ENCODE peak calls at places on chromosomes 3 and 15, in ten cellular contexts. S, W, X, B, P, L, A, C, J and D are unnamed samples.

GRCh38 chr3:152657002-152657400 is 177.9 kb upstream of the P2RY1 start:
- DNase-seq in S (no peak), W (no peak), X (no peak), B (no peak), P (no peak), L (no peak), A (peak; percentile 62), C (no peak), J (no peak), D (no peak)

GRCh38 chr3:13308406-13308805 is 111.7 kb downstream of the NUP210 start:
- DNase-seq in S (peak; percentile 53), W (no peak), X (no peak), B (no peak), P (peak; percentile 31), L (no peak), A (peak; percentile 67), C (peak; percentile 65), J (peak; percentile 80), D (peak; percentile 37)

GRCh38 chr3:45917146-45917885 is 25.9 kb upstream of the CXCR6 start:
- DNase-seq in S (no peak), W (no peak), X (no peak), B (no peak), P (no peak), L (no peak), A (no peak), C (no peak), J (no peak), D (no peak)

GRCh38 chr3:175270199-175270837 is 411.2 kb downstream of the NAALADL2 start:
- DNase-seq in S (peak; percentile 62), W (no peak), X (no peak), B (no peak), P (peak; percentile 57), L (no peak), A (no peak), C (no peak), J (no peak), D (no peak)

GRCh38 chr15:74302821-74303359 is 64.6 kb downstream of the CYP11A1 start:
- DNase-seq in S (peak; percentile 55), W (no peak), X (peak; percentile 62), B (no peak), P (peak; percentile 44), L (no peak), A (peak; percentile 80), C (no peak), J (peak; percentile 49), D (no peak)

GRCh38 chr3:159189994-159190669 is 388.3 kb downstream of the MFSD1 start:
- DNase-seq in S (no peak), W (no peak), X (no peak), B (no peak), P (peak; percentile 26), L (no peak), A (no peak), C (no peak), J (no peak), D (no peak)

GRCh38 chr15:42253300-42253699 is 19.7 kb upstream of the GANC start:
- DNase-seq in S (no peak), W (no peak), X (no peak), B (no peak), P (no peak), L (no peak), A (no peak), C (no peak), J (no peak), D (no peak)

GRCh38 chr15:33022629-33023028 is 171.9 kb downstream of the FMN1 start:
- DNase-seq in S (no peak), W (peak; percentile 37), X (no peak), B (peak; percentile 83), P (peak; percentile 38), L (no peak), A (peak; percentile 33), C (no peak), J (no peak), D (no peak)

GRCh38 chr3:128491071-128491899 is 1.7 kb downstream of the GATA2 start:
- DNase-seq in S (no peak), W (no peak), X (peak; percentile 28), B (no peak), P (no peak), L (peak; percentile 65), A (peak; percentile 57), C (peak; percentile 60), J (no peak), D (no peak)

GRCh38 chr3:186937017-186937875 is 6.9 kb downstream of the ST6GAL1 start:
- DNase-seq in S (no peak), W (no peak), X (no peak), B (no peak), P (no peak), L (peak; percentile 31), A (no peak), C (no peak), J (no peak), D (no peak)
- H3K4me3 ChIP-seq in S (no peak overlapping the region), W (no peak overlapping the region), X (no peak overlapping the region), B (no peak overlapping the region), P (no peak overlapping the region), L (no peak overlapping the region), A (no peak overlapping the region), C (no peak overlapping the region), J (no peak overlapping the region), D (no peak overlapping the region)

GRCh38 chr3:15781637-15782402 is 16.0 kb downstream of the ANKRD28 start:
- DNase-seq in S (no peak), W (no peak), X (no peak), B (no peak), P (no peak), L (no peak), A (peak; percentile 21), C (no peak), J (no peak), D (no peak)
- H3K4me3 ChIP-seq in S (no peak overlapping the region), W (no peak overlapping the region), X (no peak overlapping the region), B (no peak overlapping the region), P (no peak overlapping the region), L (no peak overlapping the region), A (no peak overlapping the region), C (no peak overlapping the region), J (no peak overlapping the region), D (no peak overlapping the region)

GRCh38 chr15:69415381-69415780 is 1.2 kb downstream of the KIF23 start:
- DNase-seq in S (no peak), W (no peak), X (no peak), B (no peak), P (peak; percentile 50), L (no peak), A (no peak), C (no peak), J (no peak), D (no peak)
- H3K4me3 ChIP-seq in S (no peak overlapping the region), W (no peak overlapping the region), X (no peak overlapping the region), B (no peak overlapping the region), P (peak overlapping the region; percentile 75), L (peak overlapping the region; percentile 88), A (peak overlapping the region; percentile 75), C (no peak overlapping the region), J (peak overlapping the region; percentile 83), D (peak overlapping the region; percentile 76)

DNA sequence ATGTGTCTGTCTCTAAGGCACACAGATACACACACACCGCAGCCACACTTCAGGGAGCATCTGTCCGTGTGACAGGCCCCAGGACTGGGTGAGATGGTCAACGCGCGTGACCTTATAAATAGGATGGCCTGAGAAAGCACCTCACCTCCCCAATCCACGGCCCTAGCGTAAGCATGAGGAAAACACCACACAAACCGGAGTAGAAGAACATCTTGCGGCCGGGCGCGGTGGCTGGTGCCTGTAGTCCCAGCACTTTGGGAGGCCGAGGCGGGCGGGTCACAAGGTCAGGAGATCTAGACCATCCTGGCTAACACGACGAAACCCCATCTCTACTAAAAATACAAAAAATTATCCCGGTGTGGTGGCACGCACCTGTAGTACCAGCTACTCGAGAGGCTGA is 1.6 kb downstream of the NIPA1 start:
- DNase-seq in S (no peak), W (no peak), X (no peak), B (no peak), P (no peak), L (no peak), A (no peak), C (no peak), J (no peak), D (no peak)
- H3K4me3 ChIP-seq in S (no peak overlapping the region), W (no peak overlapping the region), X (no peak overlapping the region), B (no peak overlapping the region), P (no peak overlapping the region), L (no peak overlapping the region), A (peak overlapping the region; percentile 94), C (no peak overlapping the region), J (no peak overlapping the region), D (no peak overlapping the region)

GRCh38 chr15:99719096-99719541 is 14.1 kb downstream of the LYSMD4 start:
- DNase-seq in S (no peak), W (no peak), X (no peak), B (no peak), P (peak; percentile 53), L (no peak), A (no peak), C (no peak), J (no peak), D (no peak)
- H3K4me3 ChIP-seq in S (no peak overlapping the region), W (no peak overlapping the region), X (no peak overlapping the region), B (no peak overlapping the region), P (no peak overlapping the region), L (no peak overlapping the region), A (no peak overlapping the region), C (no peak overlapping the region), J (no peak overlapping the region), D (no peak overlapping the region)

GRCh38 chr15:66133247-66133646 is 120.3 kb downstream of the MEGF11 start:
- DNase-seq in S (no peak), W (no peak), X (peak; percentile 57), B (no peak), P (no peak), L (no peak), A (no peak), C (no peak), J (no peak), D (no peak)

GRCh38 chr15:66135664-66136063 is 117.9 kb downstream of the MEGF11 start:
- DNase-seq in S (no peak), W (no peak), X (no peak), B (no peak), P (no peak), L (no peak), A (no peak), C (no peak), J (no peak), D (no peak)

GRCh38 chr15:66132251-66132816 is 121.2 kb downstream of the MEGF11 start:
- DNase-seq in S (no peak), W (no peak), X (no peak), B (peak; percentile 39), P (no peak), L (no peak), A (no peak), C (no peak), J (no peak), D (no peak)

GRCh38 chr15:66131831-66132230 is 121.7 kb downstream of the MEGF11 start:
- DNase-seq in S (no peak), W (no peak), X (no peak), B (no peak), P (no peak), L (no peak), A (no peak), C (no peak), J (no peak), D (no peak)

DNA sequence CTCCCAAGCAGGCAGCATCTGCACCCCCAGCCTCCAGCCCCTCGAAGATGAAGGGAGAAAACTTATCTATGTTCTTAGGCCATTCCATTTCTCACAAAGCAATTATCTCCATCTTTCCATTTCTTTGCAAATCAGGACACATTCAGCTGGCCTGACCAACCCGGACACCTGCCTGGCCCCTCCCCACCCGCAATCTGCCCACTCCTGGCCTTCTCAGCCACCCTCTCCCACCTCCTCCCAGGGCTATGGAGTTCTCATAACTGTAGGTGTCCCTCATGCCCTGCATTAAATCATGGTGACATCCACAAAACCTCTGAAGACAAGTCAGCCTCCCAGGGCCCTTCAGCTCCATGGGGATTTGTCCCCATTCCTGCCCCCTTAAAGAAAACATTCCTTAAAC is 119.3 kb downstream of the MEGF11 start:
- DNase-seq in S (no peak), W (no peak), X (no peak), B (no peak), P (no peak), L (no peak), A (no peak), C (no peak), J (no peak), D (no peak)
- H3K4me3 ChIP-seq in S (no peak overlapping the region), W (no peak overlapping the region), X (no peak overlapping the region), B (no peak overlapping the region), P (no peak overlapping the region), L (no peak overlapping the region), A (no peak overlapping the region), C (no peak overlapping the region), J (no peak overlapping the region), D (no peak overlapping the region)